ENCODE peak calls at places on chromosomes 13 and 19, in four cellular contexts. U, X, B and A are unnamed samples.

GRCh38 chr13:71290963-71291937 is 575.8 kb downstream of the DACH1 start:
- DNase-seq in U (no peak), X (no peak), B (no peak), A (peak)

GRCh38 chr19:58562126-58563033 is 4.0 kb upstream of the UBE2M start:
- DNase-seq in U (peak), X (no peak), B (no peak), A (no peak)

GRCh38 chr13:39506559-39507390 is 96.2 kb downstream of the LHFPL6 start:
- DNase-seq in U (no peak), X (no peak), B (no peak), A (no peak)

GRCh38 chr19:45476349-45476717 is 8.5 kb downstream of the FOSB start:
- DNase-seq in U (no peak), X (no peak), B (no peak), A (no peak)

GRCh38 chr13:29563941-29564340 is 31.5 kb downstream of the SLC7A1 start:
- DNase-seq in U (no peak), X (no peak), B (no peak), A (no peak)

GRCh38 chr13:51764184-51765141 is 39.5 kb downstream of the DHRS12 start:
- DNase-seq in U (no peak), X (no peak), B (no peak), A (peak)

GRCh38 chr13:95956589-95957148 is 96.5 kb downstream of the UGGT2 start:
- DNase-seq in U (no peak), X (no peak), B (no peak), A (no peak)

GRCh38 chr19:10424011-10424637 is 3.8 kb downstream of the PDE4A start:
- DNase-seq in U (peak), X (no peak), B (peak), A (peak)

GRCh38 chr19:34316741-34317241 is 48.2 kb upstream of the GPI start:
- DNase-seq in U (no peak), X (peak), B (peak), A (no peak)

GRCh38 chr13:50726164-50726563 is 117.3 kb downstream of the DLEU7 start:
- DNase-seq in U (no peak), X (no peak), B (no peak), A (no peak)

GRCh38 chr13:48542581-48543341 is 9.9 kb upstream of the RCBTB2 start:
- DNase-seq in U (no peak), X (no peak), B (no peak), A (peak)

GRCh38 chr13:113404723-113405471 is 41.0 kb upstream of the GRTP1 start:
- DNase-seq in U (no peak), X (no peak), B (no peak), A (no peak)

GRCh38 chr19:38834104-38834490 is 2.5 kb upstream of the ECH1 start:
- DNase-seq in U (no peak), X (no peak), B (no peak), A (no peak)
- TF ChIP-seq ELF1 in U (no peak), X (no peak), B (no peak), A (no peak)

GRCh38 chr13:112105884-112106283 is 38.9 kb downstream of the SOX1 start:
- DNase-seq in U (no peak), X (no peak), B (no peak), A (no peak)
- TF ChIP-seq ELF1 in U (no peak), X (no peak), B (no peak), A (no peak)

GRCh38 chr19:18219911-18220631 is 6.2 kb downstream of the PDE4C start:
- DNase-seq in U (no peak), X (no peak), B (no peak), A (no peak)
- TF ChIP-seq ELF1 in U (no peak), X (no peak), B (no peak), A (no peak)

GRCh38 chr19:40623403-40624239 is 22.5 kb downstream of the LTBP4 start:
- DNase-seq in U (peak), X (peak), B (peak), A (peak)

GRCh38 chr19:40625406-40626120 is 24.4 kb downstream of the LTBP4 start:
- DNase-seq in U (peak), X (no peak), B (peak), A (no peak)

GRCh38 chr19:40627486-40628279 is 26.5 kb downstream of the LTBP4 start:
- DNase-seq in U (peak), X (no peak), B (peak), A (no peak)

GRCh38 chr19:40629346-40629745 is 28.2 kb downstream of the LTBP4 start:
- DNase-seq in U (peak), X (no peak), B (no peak), A (no peak)

DNA sequence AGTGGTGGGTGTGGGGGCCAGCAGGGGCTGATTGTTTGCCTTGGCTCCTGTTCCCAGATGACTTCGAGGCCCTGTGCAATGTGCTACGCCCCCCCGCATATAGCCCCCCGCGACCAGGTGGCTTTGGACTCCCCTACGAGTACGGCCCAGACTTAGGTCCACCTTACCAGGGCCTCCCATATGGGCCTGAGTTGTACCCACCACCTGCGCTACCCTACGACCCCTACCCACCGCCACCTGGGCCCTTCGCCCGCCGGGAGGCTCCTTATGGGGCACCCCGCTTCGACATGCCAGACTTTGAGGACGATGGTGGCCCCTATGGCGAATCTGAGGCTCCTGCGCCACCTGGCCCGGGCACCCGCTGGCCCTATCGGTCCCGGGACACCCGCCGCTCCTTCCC is 25.7 kb downstream of the LTBP4 start:
- DNase-seq in U (peak), X (no peak), B (no peak), A (no peak)
- TF ChIP-seq ELF1 in U (no peak), X (no peak), B (no peak), A (no peak)

GRCh38 chr19:22882797-22883196 is 50.7 kb downstream of the ZNF723 start:
- DNase-seq in U (peak), X (peak), B (no peak), A (peak)
- TF ChIP-seq ELF1 in U (no peak), X (no peak), B (no peak), A (no peak)

GRCh38 chr19:37986048-37986750 is 79.2 kb downstream of the SIPA1L3 start:
- DNase-seq in U (no peak), X (no peak), B (no peak), A (no peak)
- TF ChIP-seq ELF1 in U (no peak), X (no peak), B (no peak), A (no peak)

GRCh38 chr13:25973085-25973484 is 78.7 kb downstream of the SHISA2 start:
- DNase-seq in U (no peak), X (no peak), B (no peak), A (no peak)
- TF ChIP-seq ELF1 in U (no peak), X (no peak), B (no peak), A (no peak)

GRCh38 chr13:43021926-43022670 is 1.3 kb upstream of the DNAJC15 start:
- DNase-seq in U (no peak), X (no peak), B (no peak), A (no peak)
- TF ChIP-seq ELF1 in U (no peak), X (no peak), B (no peak), A (no peak)

GRCh38 chr13:77013853-77014542 is 13.0 kb downstream of the FBXL3 start:
- DNase-seq in U (no peak), X (no peak), B (no peak), A (no peak)
- TF ChIP-seq ELF1 in U (no peak), X (no peak), B (no peak), A (no peak)

GRCh38 chr13:33932765-33933406 is 114.9 kb downstream of the RFC3 start:
- DNase-seq in U (peak), X (no peak), B (no peak), A (no peak)
- TF ChIP-seq ELF1 in U (no peak), X (no peak), B (no peak), A (no peak)